ENCODE peak calls at places on chromosome 6, in four cellular contexts. T is thyroid gland, S is pancreas, R is fibroblast of the aortic adventitia. J is an unnamed sample.

GRCh38 chr6:45609141-45609638 is 231.5 kb upstream of the SUPT3H start:
- DNase-seq in T (no peak), S (no peak), R (peak; percentile 78), J (no peak)

GRCh38 chr6:17812311-17812710 is 105.6 kb upstream of the NUP153 start:
- DNase-seq in T (no peak), S (no peak), R (no peak), J (no peak)

GRCh38 chr6:28985396-28986164 is 19.5 kb downstream of the ZNF311 start:
- DNase-seq in T (peak; percentile 90), S (peak; percentile 88), R (peak; percentile 98), J (peak; percentile 51)

GRCh38 chr6:6884193-6884627 is 223.6 kb upstream of the RREB1 start:
- DNase-seq in T (no peak), S (no peak), R (peak; percentile 24), J (no peak)

GRCh38 chr6:12749531-12750379 is 33.2 kb downstream of the PHACTR1 start:
- DNase-seq in T (no peak), S (no peak), R (no peak), J (no peak)

GRCh38 chr6:74638467-74638866 is 567.4 kb downstream of the COL12A1 start:
- DNase-seq in T (no peak), S (no peak), R (peak; percentile 14), J (no peak)

GRCh38 chr6:73521351-73522254 is 771 bp upstream of the EEF1A1 start:
- DNase-seq in T (no peak), S (no peak), R (peak; percentile 89), J (no peak)

GRCh38 chr6:30820196-30820595 is 64.1 kb upstream of the DDR1 start:
- DNase-seq in T (peak; percentile 44), S (no peak), R (peak; percentile 92), J (no peak)

GRCh38 chr6:30163090-30163917 is at the start of gene TRIM15:
- DNase-seq in T (no peak), S (no peak), R (no peak), J (peak; percentile 84)

GRCh38 chr6:107665386-107665785 is 158.7 kb downstream of the SCML4 start:
- DNase-seq in T (no peak), S (no peak), R (peak; percentile 65), J (no peak)

GRCh38 chr6:37319856-37320255 is 33.9 kb upstream of the RNF8 start:
- DNase-seq in T (no peak), S (no peak), R (peak; percentile 26), J (no peak)

GRCh38 chr6:44438827-44439226 is 51.3 kb downstream of the CDC5L start:
- DNase-seq in T (no peak), S (no peak), R (no peak), J (no peak)

GRCh38 chr6:12369781-12370262 is 79.7 kb downstream of the EDN1 start:
- DNase-seq in T (no peak), S (no peak), R (no peak), J (no peak)

GRCh38 chr6:170043881-170044790 is 246.7 kb downstream of the DLL1 start:
- DNase-seq in T (no peak), S (no peak), R (no peak), J (no peak)
- TF ChIP-seq CTCF in T (no peak), S (no peak), R (no peak), J (no peak)

DNA sequence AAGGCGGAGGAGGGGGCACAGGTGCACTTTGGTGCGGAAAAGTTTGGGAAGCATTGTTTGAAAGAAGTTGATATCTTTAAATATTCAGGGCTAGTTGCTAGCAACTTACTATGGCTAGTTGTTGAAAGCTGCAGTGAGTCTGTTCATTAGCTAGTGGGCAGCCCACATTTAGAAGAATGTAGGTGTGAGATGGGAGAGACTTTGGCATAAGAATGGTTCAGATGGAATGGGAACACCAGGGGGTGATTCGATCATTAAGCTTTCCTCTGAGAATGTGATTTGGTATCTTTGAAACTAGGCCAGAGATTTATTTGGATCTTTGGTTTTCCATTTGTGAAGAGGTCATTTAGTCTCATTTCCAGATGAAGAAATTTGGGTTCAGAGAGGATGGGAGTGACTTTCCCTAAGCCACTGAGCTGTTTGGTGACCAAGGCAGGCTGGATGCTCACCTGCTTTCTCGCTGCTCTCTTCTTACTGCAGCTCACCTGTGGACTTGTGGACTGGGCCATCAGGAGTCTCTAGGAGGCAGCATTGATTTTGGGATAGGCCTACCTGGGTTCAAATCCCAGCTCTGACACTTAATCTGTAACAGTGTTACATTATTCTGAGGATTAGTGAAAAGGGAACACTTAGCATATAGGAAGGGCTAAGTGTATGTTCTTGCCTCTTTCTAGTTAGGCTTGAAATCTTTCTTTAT is 62.9 kb downstream of the CARMIL1 start:
- DNase-seq in T (no peak), S (no peak), R (no peak), J (no peak)
- TF ChIP-seq CTCF in T (no peak), S (no peak), R (no peak), J (no peak)

DNA sequence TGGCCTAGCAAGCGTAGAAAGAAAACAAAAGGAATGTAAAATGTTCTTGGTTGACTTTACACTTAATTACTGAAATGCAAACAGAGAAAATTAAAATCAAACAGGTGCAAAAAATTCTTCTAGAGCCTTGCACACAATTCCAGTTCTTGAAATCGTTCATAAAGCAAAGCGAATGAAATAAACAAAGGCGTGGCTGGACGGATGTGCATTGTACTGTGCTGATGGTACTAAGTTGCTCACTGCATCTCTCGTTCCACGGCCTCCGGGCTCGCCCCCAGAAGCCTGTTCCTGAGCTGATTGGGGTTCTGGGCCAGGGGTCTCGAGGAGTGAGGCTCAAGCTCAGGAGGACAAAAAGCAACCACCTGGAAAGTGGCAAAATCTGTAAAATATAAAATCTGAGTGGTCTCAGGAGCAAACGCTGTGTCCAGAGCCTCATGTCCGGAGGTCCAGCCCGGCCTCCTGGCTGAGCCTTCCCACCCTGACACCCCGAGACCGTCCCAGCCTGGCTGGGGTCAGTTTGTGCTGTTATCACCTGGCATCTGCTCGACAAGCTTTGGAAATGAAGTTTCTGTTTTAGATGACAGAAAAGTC is 71.3 kb downstream of the TTLL2 start:
- DNase-seq in T (no peak), S (no peak), R (no peak), J (no peak)
- TF ChIP-seq CTCF in T (no peak), S (no peak), R (no peak), J (no peak)

DNA sequence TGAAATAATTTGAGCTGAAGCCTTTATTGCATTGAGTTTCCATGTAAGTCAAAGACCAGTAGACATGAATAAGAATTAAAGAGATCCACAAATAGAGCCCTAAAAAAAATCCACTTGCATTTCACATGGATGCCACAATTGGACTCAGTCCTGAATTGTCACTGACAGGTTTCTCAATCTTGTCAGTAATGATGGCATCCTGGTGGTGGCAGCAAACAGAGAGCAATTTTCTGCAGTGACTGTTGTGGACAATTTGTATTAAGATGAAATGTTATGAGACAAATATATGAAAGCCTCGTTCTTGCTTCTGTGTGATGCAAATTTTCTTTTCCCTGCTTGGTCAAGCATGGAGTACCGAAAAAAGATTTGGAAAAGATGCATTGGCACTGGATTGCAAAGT is 278.9 kb downstream of the SAMD5 start:
- DNase-seq in T (no peak), S (no peak), R (no peak), J (no peak)
- TF ChIP-seq CTCF in T (no peak), S (no peak), R (no peak), J (no peak)

GRCh38 chr6:157236040-157236725 is 87.1 kb downstream of the TMEM242 start:
- DNase-seq in T (peak; percentile 21), S (no peak), R (no peak), J (peak; percentile 18)

GRCh38 chr6:157233686-157234085 is 89.6 kb downstream of the TMEM242 start:
- DNase-seq in T (no peak), S (no peak), R (no peak), J (no peak)

GRCh38 chr6:157233156-157233555 is 90.2 kb downstream of the TMEM242 start:
- DNase-seq in T (no peak), S (no peak), R (no peak), J (no peak)

GRCh38 chr6:157238346-157238745 is 85.0 kb downstream of the TMEM242 start:
- DNase-seq in T (no peak), S (no peak), R (no peak), J (no peak)

GRCh38 chr6:157235600-157236039 is 87.7 kb downstream of the TMEM242 start:
- DNase-seq in T (peak; percentile 56), S (peak; percentile 58), R (peak; percentile 47), J (peak; percentile 63)
- TF ChIP-seq CTCF in T (peak; percentile 38), S (peak; percentile 44), R (peak; percentile 72), J (peak; percentile 72)

J was measured in activated CD8-positive, alpha-beta T cell treated with anti-CD3 and anti-CD28 coated beads for 36 hours.